ENCODE peak calls at places on chromosomes 6 and 20, in seven cellular contexts. I, N, H, F, Y, P and A are unnamed samples.

GRCh38 chr6:79538481-79538971 is 1.3 kb upstream of the LCA5 start:
- DNase-seq in H (no peak), N (no peak), P (peak; percentile 54), F (no peak), I (peak; percentile 42), Y (no peak), A (no peak)

GRCh38 chr6:43935921-43936320 is 165.9 kb downstream of the VEGFA start:
- DNase-seq in H (peak; percentile 11), N (no peak), P (no peak), Y (no peak), F (no peak), I (no peak), A (no peak)

GRCh38 chr6:34157236-34157830 is 11.4 kb upstream of the GRM4 start:
- DNase-seq in F (no peak), I (no peak), Y (no peak), H (no peak), N (no peak), P (no peak), A (no peak)

GRCh38 chr20:1301031-1301529 is 27.9 kb downstream of the SDCBP2 start:
- DNase-seq in I (peak; percentile 70), H (no peak), P (peak; percentile 66), N (no peak), F (no peak), Y (no peak), A (no peak)

GRCh38 chr6:2523061-2523460 is 227.7 kb downstream of the MYLK4 start:
- DNase-seq in P (no peak), F (no peak), H (no peak), Y (no peak), N (no peak), I (peak; percentile 57), A (no peak)

GRCh38 chr6:123733180-123733579 is 70.5 kb upstream of the NKAIN2 start:
- DNase-seq in P (no peak), N (no peak), Y (no peak), H (no peak), I (no peak), F (no peak), A (no peak)

GRCh38 chr6:10603265-10603664 is 82.1 kb downstream of the GCNT2 start:
- DNase-seq in I (no peak), H (no peak), Y (no peak), F (no peak), P (no peak), N (no peak), A (no peak)

GRCh38 chr6:5499644-5500306 is 238.5 kb downstream of the FARS2 start:
- DNase-seq in H (no peak), P (peak; percentile 74), N (no peak), Y (no peak), F (no peak), I (peak; percentile 87), A (no peak)

GRCh38 chr6:37354526-37355384 is 972 bp downstream of the RNF8 start:
- DNase-seq in Y (no peak), F (peak; percentile 59), N (peak; percentile 84), P (no peak), I (peak; percentile 15), H (peak; percentile 34), A (peak; percentile 43)

GRCh38 chr6:7917729-7918128 is 7.1 kb upstream of the TXNDC5 start:
- DNase-seq in P (no peak), F (no peak), I (no peak), H (no peak), N (no peak), Y (no peak), A (no peak)

GRCh38 chr20:47527004-47527800 is 25.5 kb downstream of the NCOA3 start:
- DNase-seq in F (no peak), Y (no peak), I (no peak), N (no peak), H (no peak), P (no peak), A (no peak)

GRCh38 chr20:43550456-43550855 is 8.4 kb upstream of the SGK2 start:
- DNase-seq in N (no peak), Y (no peak), F (peak; percentile 64), I (no peak), P (no peak), H (no peak), A (no peak)

GRCh38 chr6:97215157-97215769 is 67.8 kb downstream of the MMS22L start:
- DNase-seq in H (no peak), Y (no peak), N (no peak), F (no peak), P (peak; percentile 80), I (peak; percentile 77), A (no peak)

GRCh38 chr6:121791396-121792315 is 356.2 kb downstream of the GJA1 start:
- DNase-seq in N (no peak), F (no peak), P (no peak), I (peak; percentile 76), H (no peak), Y (no peak), A (no peak)

GRCh38 chr20:57880155-57880648 is 170.4 kb upstream of the PMEPA1 start:
- DNase-seq in N (peak; percentile 80), Y (no peak), F (no peak), I (no peak), H (peak; percentile 66), P (peak; percentile 25), A (no peak)

GRCh38 chr6:35300848-35301247 is 3.2 kb downstream of the DEF6 start:
- DNase-seq in I (no peak), F (no peak), Y (no peak), P (no peak), H (no peak), N (no peak), A (no peak)

GRCh38 chr20:36093025-36093803 is 61.3 kb upstream of the EPB41L1 start:
- DNase-seq in N (no peak), F (peak; percentile 82), I (no peak), H (peak; percentile 29), P (no peak), Y (no peak), A (peak; percentile 33)

GRCh38 chr6:132072831-132073230 is 121.7 kb upstream of the CCN2 start:
- DNase-seq in F (no peak), H (no peak), P (no peak), N (no peak), I (peak; percentile 34), Y (no peak), A (no peak)

GRCh38 chr6:168274046-168274952 is 45.3 kb downstream of the DACT2 start:
- DNase-seq in Y (no peak), I (no peak), H (no peak), P (no peak), F (peak; percentile 83), N (no peak), A (no peak)

GRCh38 chr6:97630592-97630991 is 347.6 kb upstream of the MMS22L start:
- DNase-seq in N (no peak), P (peak; percentile 47), Y (no peak), H (no peak), I (no peak), F (no peak), A (no peak)

GRCh38 chr6:107869871-107870270 is 45.8 kb upstream of the SCML4 start:
- DNase-seq in I (no peak), H (no peak), N (no peak), F (no peak), P (no peak), Y (no peak), A (no peak)

GRCh38 chr6:110689275-110689935 is 125.9 kb downstream of the CDK19 start:
- DNase-seq in H (no peak), Y (no peak), F (no peak), I (no peak), N (no peak), P (no peak), A (no peak)

GRCh38 chr6:102488729-102489128 is 1095.2 kb downstream of the GRIK2 start:
- DNase-seq in F (no peak), I (peak; percentile 2), N (no peak), H (no peak), Y (no peak), P (peak; percentile 85), A (no peak)

GRCh38 chr6:81791756-81792155 is 39.3 kb upstream of the TENT5A start:
- DNase-seq in I (no peak), N (no peak), P (no peak), F (no peak), H (no peak), Y (no peak), A (no peak)

GRCh38 chr6:139282684-139283083 is 9.1 kb downstream of the TXLNB start:
- DNase-seq in P (no peak), I (no peak), N (no peak), Y (no peak), F (no peak), H (no peak), A (no peak)

GRCh38 chr6:104682722-104683643 is 176.7 kb downstream of the HACE1 start:
- DNase-seq in P (peak; percentile 69), F (peak; percentile 59), Y (peak; percentile 18), N (no peak), I (peak; percentile 53), H (no peak), A (no peak)

GRCh38 chr6:111486921-111487320 is 3.9 kb upstream of the REV3L start:
- DNase-seq in N (no peak), P (no peak), I (no peak), H (no peak), Y (no peak), F (no peak), A (no peak)

GRCh38 chr6:131613296-131613925 is 14.6 kb downstream of the MED23 start:
- DNase-seq in F (no peak), N (no peak), Y (no peak), P (no peak), H (no peak), I (no peak), A (no peak)

GRCh38 chr6:118080547-118080946 is 173.5 kb downstream of the SLC35F1 start:
- DNase-seq in Y (no peak), P (no peak), H (no peak), F (no peak), N (no peak), I (no peak), A (no peak)

GRCh38 chr6:158758464-158758863 is 60.7 kb downstream of the EZR start:
- DNase-seq in P (no peak), F (no peak), I (no peak), Y (no peak), H (no peak), N (no peak), A (no peak)

GRCh38 chr20:19497064-19497463 is 261.0 kb upstream of the RIN2 start:
- DNase-seq in P (peak; percentile 38), H (no peak), Y (no peak), I (peak; percentile 10), F (no peak), N (no peak), A (no peak)

GRCh38 chr6:47358440-47359225 is 48.9 kb upstream of the TNFRSF21 start:
- DNase-seq in H (no peak), I (no peak), N (no peak), P (no peak), Y (no peak), F (no peak), A (no peak)

GRCh38 chr6:147035891-147036290 is 168.3 kb upstream of the STXBP5 start:
- DNase-seq in P (no peak), I (no peak), N (no peak), F (no peak), Y (no peak), H (no peak), A (no peak)